ENCODE peak calls at places on chromosomes 1 and 21, in six cellular contexts. J, R, B, V, H and L are unnamed samples.

GRCh38 chr1:30537279-30537678 is 186.1 kb downstream of the MATN1 start:
- DNase-seq in J (no peak), R (no peak), B (no peak), V (no peak), H (no peak), L (no peak)

GRCh38 chr21:29233611-29234540 is 64.8 kb upstream of the BACH1 start:
- DNase-seq in J (no peak), R (no peak), B (no peak), V (no peak), H (no peak), L (no peak)

GRCh38 chr1:198892065-198892464 is 253.2 kb downstream of the PTPRC start:
- DNase-seq in J (no peak), R (peak), B (peak), V (no peak), H (no peak), L (no peak)

GRCh38 chr1:247551716-247552115 is 2.8 kb downstream of the GCSAML start:
- DNase-seq in J (no peak), R (no peak), B (peak), V (no peak), H (no peak), L (no peak)

GRCh38 chr1:244112646-244113045 is 61.6 kb downstream of the ZBTB18 start:
- DNase-seq in J (no peak), R (no peak), B (peak), V (no peak), H (no peak), L (no peak)

GRCh38 chr1:211830330-211831142 is at the start of gene LPGAT1:
- DNase-seq in J (peak), R (peak), B (peak), V (peak), H (peak), L (no peak)

GRCh38 chr21:38982096-38982495 is 176.4 kb downstream of the ETS2 start:
- DNase-seq in J (no peak), R (no peak), B (no peak), V (no peak), H (no peak), L (no peak)

GRCh38 chr21:17789660-17790059 is 29.5 kb downstream of the C21orf91 start:
- DNase-seq in J (no peak), R (no peak), B (no peak), V (no peak), H (no peak), L (peak)

GRCh38 chr21:42785666-42786427 is 93.5 kb downstream of the WDR4 start:
- DNase-seq in J (no peak), R (no peak), B (no peak), V (no peak), H (no peak), L (no peak)

GRCh38 chr1:15141933-15142647 is 11.5 kb upstream of the TMEM51 start:
- DNase-seq in J (no peak), R (peak), B (peak), V (no peak), H (no peak), L (no peak)

GRCh38 chr1:223143760-223144248 is 756 bp upstream of the TLR5 start:
- DNase-seq in J (peak), R (no peak), B (no peak), V (peak), H (peak), L (peak)
- H3K4me3 ChIP-seq in J (no peak), R (no peak), B (no peak), V (no peak), H (peak), L (peak)

GRCh38 chr1:201268604-201269151 is 14.6 kb upstream of the PKP1 start:
- DNase-seq in J (no peak), R (no peak), B (peak), V (no peak), H (no peak), L (no peak)
- H3K4me3 ChIP-seq in J (no peak), R (no peak), B (no peak), V (no peak), H (no peak), L (no peak)

DNA sequence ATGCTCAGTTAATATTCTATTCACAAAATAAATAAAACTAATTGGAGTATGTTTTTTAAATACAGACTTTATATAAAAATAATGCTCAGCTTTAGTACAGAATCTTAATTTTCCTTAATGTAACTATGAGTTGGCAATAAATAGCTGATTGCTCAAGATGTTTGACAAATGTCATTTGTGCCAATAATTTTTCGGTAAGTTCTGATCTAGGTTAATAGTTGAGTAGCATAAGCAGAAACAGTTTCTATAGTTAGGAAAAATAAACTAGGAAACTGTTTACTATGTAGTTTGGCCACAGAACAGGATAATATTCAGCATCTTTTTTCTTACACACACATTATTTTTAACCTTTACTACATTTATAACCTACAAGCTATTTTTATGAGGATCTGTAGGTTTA is 40.3 kb downstream of the KCTD3 start:
- DNase-seq in J (no peak), R (no peak), B (no peak), V (no peak), H (no peak), L (no peak)
- H3K4me3 ChIP-seq in J (no peak), R (no peak), B (no peak), V (no peak), H (no peak), L (no peak)

GRCh38 chr1:1232801-1233566 is 947 bp downstream of the B3GALT6 start:
- DNase-seq in J (no peak), R (no peak), B (no peak), V (no peak), H (no peak), L (no peak)
- H3K4me3 ChIP-seq in J (no peak), R (no peak), B (peak), V (no peak), H (no peak), L (peak)

DNA sequence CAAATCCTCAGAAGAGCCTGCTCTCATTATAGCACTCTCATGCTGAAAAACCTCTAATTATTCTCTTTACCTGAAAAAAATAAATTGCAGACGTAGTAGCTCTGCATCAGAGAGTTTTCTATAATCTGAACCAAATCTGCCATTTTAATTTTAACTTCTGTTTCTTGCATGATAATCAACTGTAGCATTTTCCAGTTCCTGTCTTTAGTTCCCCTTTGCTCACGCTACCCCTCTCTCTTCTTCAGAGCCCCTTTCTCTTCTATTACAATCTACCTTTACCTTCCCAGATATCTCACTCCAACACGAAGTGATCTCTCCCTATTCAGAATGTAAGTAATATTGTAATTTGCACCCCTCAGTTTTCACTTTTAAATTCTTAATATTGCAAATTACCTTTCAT is 31.4 kb downstream of the FMO1 start:
- DNase-seq in J (no peak), R (no peak), B (no peak), V (no peak), H (no peak), L (no peak)
- H3K4me3 ChIP-seq in J (no peak), R (no peak), B (no peak), V (no peak), H (no peak), L (no peak)

DNA sequence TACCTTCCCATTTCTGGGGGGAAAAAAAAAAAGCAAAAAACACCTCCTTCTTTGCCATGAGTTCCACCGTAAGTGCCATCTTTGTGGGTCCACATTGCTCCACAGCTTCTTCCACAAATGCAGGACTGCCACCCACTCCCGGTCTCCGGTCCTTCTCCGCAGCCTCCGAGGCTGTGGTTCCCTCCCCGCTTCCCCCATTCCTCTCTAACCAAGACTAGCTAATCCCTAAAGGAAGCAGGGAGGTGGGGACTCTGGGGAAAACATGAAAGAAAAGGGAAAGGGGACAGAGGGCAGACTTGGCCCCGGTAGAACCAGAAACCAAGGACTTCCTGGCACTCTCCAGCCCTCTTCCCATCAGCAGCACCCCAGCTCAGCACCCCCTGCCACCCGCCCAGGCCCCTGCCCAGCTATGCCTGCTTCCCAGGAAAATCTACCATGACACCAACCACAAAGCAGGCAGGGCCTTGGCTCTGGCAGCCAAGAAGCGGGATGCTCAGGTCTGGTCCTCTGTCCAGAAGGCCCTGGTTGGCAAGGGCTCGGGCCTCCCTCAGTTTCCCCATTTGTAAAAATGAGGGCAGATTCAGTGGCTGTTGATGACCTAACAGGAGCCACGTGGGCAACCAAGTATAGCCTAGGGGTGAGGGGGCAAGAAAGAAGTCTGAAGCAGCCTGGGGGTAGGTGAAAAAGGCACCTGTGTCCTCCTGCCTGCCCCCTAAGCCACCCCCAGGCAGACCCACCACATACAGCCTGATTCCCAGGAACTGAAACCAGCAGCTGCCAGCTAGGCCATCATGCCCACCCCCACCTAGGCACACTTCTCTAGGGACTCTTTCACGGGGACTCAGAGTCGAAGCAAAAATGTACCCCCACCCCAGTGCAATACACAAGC is 2.5 kb downstream of the EPHA2 start:
- DNase-seq in J (no peak), R (peak), B (no peak), V (no peak), H (no peak), L (no peak)
- H3K4me3 ChIP-seq in J (peak), R (peak), B (peak), V (no peak), H (no peak), L (no peak)

DNA sequence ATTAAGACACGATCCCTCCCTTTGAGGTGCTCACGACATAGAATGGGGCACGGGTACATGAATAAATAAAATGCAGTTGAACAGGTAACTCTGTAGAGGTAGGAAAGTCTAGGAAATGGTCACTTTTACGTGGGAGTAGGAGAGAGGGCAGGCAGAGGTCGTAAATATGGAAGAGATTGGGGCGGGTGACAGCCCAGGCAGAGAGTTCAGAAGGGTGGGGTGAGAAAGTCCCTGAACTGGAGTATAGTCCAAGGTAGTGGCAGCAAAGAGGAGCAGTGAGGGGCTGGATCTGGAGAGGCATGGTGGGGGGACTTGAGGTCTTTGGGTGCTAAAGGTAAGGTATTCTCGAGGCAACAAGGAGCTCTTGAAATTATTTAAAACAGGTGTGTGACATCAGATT is 147.9 kb downstream of the C1orf21 start:
- DNase-seq in J (no peak), R (no peak), B (no peak), V (no peak), H (no peak), L (no peak)
- H3K4me3 ChIP-seq in J (no peak), R (no peak), B (no peak), V (no peak), H (no peak), L (no peak)

GRCh38 chr1:203480525-203481084 is 5.0 kb downstream of the PRELP start:
- DNase-seq in J (peak), R (peak), B (peak), V (peak), H (no peak), L (peak)
- H3K4me3 ChIP-seq in J (no peak), R (no peak), B (no peak), V (no peak), H (no peak), L (no peak)

GRCh38 chr1:17118268-17118667 is 983 bp downstream of the PADI2 start:
- DNase-seq in J (no peak), R (no peak), B (no peak), V (peak), H (no peak), L (no peak)
- H3K4me3 ChIP-seq in J (peak), R (no peak), B (no peak), V (peak), H (no peak), L (no peak)

GRCh38 chr1:12717301-12717838 is 1.5 kb downstream of the AADACL3 start:
- DNase-seq in J (no peak), R (no peak), B (no peak), V (no peak), H (no peak), L (no peak)
- H3K4me3 ChIP-seq in J (no peak), R (no peak), B (no peak), V (no peak), H (no peak), L (no peak)